ENCODE peak calls at places on chromosomes 7 and 10, in four cellular contexts. One of them, this sample, is unnamed.

GRCh38 chr10:111175786-111176185 is 99.0 kb downstream of the ADRA2A start:
- DNase-seq in GM12878: no peak
- DNase-seq in HCT116: no peak
- DNase-seq in H1: no peak
- DNase-seq in this sample: no peak

GRCh38 chr7:77745746-77746145 is 49.5 kb downstream of the RSBN1L start:
- DNase-seq in GM12878: no peak
- DNase-seq in H1: no peak
- DNase-seq in HCT116: no peak
- DNase-seq in this sample: no peak

GRCh38 chr10:18647151-18647550 is 4.2 kb downstream of the NSUN6 start:
- DNase-seq in GM12878: no peak
- DNase-seq in H1: no peak
- DNase-seq in HCT116: no peak
- DNase-seq in this sample: no peak

GRCh38 chr10:119030421-119031250 is 1.1 kb downstream of the NANOS1 start:
- DNase-seq in H1: peak; percentile 79
- DNase-seq in GM12878: peak; percentile 62
- DNase-seq in HCT116: peak; percentile 64
- DNase-seq in this sample: peak; percentile 27

GRCh38 chr7:77679608-77680007 is 16.7 kb upstream of the RSBN1L start:
- DNase-seq in GM12878: no peak
- DNase-seq in HCT116: no peak
- DNase-seq in H1: no peak
- DNase-seq in this sample: no peak

GRCh38 chr7:29109815-29110385 is 36.4 kb downstream of the CPVL start:
- DNase-seq in H1: no peak
- DNase-seq in HCT116: no peak
- DNase-seq in GM12878: no peak
- DNase-seq in this sample: no peak

GRCh38 chr7:44555350-44555749 is 14.2 kb upstream of the NPC1L1 start:
- DNase-seq in GM12878: no peak
- DNase-seq in HCT116: no peak
- DNase-seq in H1: no peak
- DNase-seq in this sample: no peak

GRCh38 chr10:87740232-87740631 is 77.8 kb downstream of the ATAD1 start:
- DNase-seq in H1: no peak
- DNase-seq in HCT116: no peak
- DNase-seq in GM12878: no peak
- DNase-seq in this sample: no peak

GRCh38 chr10:48444266-48444665 is 137.8 kb downstream of the MAPK8 start:
- DNase-seq in HCT116: peak; percentile 12
- DNase-seq in GM12878: no peak
- DNase-seq in H1: peak; percentile 48
- DNase-seq in this sample: peak; percentile 20

GRCh38 chr7:506391-506831 is 13.2 kb downstream of the PDGFA start:
- DNase-seq in HCT116: no peak
- DNase-seq in GM12878: no peak
- DNase-seq in H1: no peak
- DNase-seq in this sample: no peak

GRCh38 chr7:48839108-48839507 is 85.2 kb upstream of the CDC14C start:
- DNase-seq in GM12878: no peak
- DNase-seq in H1: no peak
- DNase-seq in HCT116: no peak
- DNase-seq in this sample: no peak

GRCh38 chr7:157404845-157405481 is 68.2 kb downstream of the DNAJB6 start:
- DNase-seq in GM12878: no peak
- DNase-seq in HCT116: no peak
- DNase-seq in H1: no peak
- DNase-seq in this sample: no peak

GRCh38 chr7:368651-369475 is 78.9 kb downstream of the FOXL3 start:
- DNase-seq in H1: no peak
- DNase-seq in HCT116: no peak
- DNase-seq in GM12878: no peak
- DNase-seq in this sample: no peak

GRCh38 chr7:114405427-114405826 is 9.2 kb upstream of the FOXP2 start:
- DNase-seq in HCT116: peak; percentile 8
- DNase-seq in H1: no peak
- DNase-seq in GM12878: no peak
- DNase-seq in this sample: no peak

GRCh38 chr7:105644937-105645336 is 63.6 kb upstream of the EFCAB10 start:
- DNase-seq in H1: no peak
- DNase-seq in HCT116: no peak
- DNase-seq in GM12878: no peak
- DNase-seq in this sample: no peak

GRCh38 chr10:11934262-11934661 is 108.3 kb downstream of the UPF2 start:
- DNase-seq in HCT116: no peak
- DNase-seq in GM12878: no peak
- DNase-seq in H1: no peak
- DNase-seq in this sample: no peak

GRCh38 chr10:127801302-127801701 is 64.3 kb downstream of the FOXI2 start:
- DNase-seq in H1: no peak
- DNase-seq in GM12878: no peak
- DNase-seq in HCT116: no peak
- DNase-seq in this sample: no peak

GRCh38 chr7:100662377-100662776 is 6.1 kb upstream of the ACTL6B start:
- DNase-seq in HCT116: no peak
- DNase-seq in H1: no peak
- DNase-seq in GM12878: no peak
- DNase-seq in this sample: no peak

GRCh38 chr7:114533151-114533550 is 118.5 kb downstream of the FOXP2 start:
- DNase-seq in HCT116: no peak
- DNase-seq in H1: no peak
- DNase-seq in GM12878: no peak
- DNase-seq in this sample: no peak

GRCh38 chr7:30804078-30804661 is 33.0 kb downstream of the MINDY4 start:
- DNase-seq in H1: no peak
- DNase-seq in GM12878: no peak
- DNase-seq in HCT116: no peak
- DNase-seq in this sample: no peak

GRCh38 chr10:97456686-97457065 is 10.7 kb downstream of the ZDHHC16 start:
- DNase-seq in HCT116: no peak
- DNase-seq in GM12878: no peak
- DNase-seq in H1: no peak
- DNase-seq in this sample: no peak

GRCh38 chr10:13001041-13001886 is at the start of gene CCDC3:
- DNase-seq in H1: peak; percentile 77
- DNase-seq in GM12878: no peak
- DNase-seq in HCT116: no peak
- DNase-seq in this sample: no peak

GRCh38 chr7:113715981-113716870 is 202.6 kb downstream of the PPP1R3A start:
- DNase-seq in H1: no peak
- DNase-seq in HCT116: no peak
- DNase-seq in GM12878: no peak
- DNase-seq in this sample: no peak

GRCh38 chr7:1611708-1612241 is 41.9 kb upstream of the PSMG3 start:
- DNase-seq in H1: no peak
- DNase-seq in GM12878: no peak
- DNase-seq in HCT116: peak; percentile 3
- DNase-seq in this sample: peak; percentile 20

GRCh38 chr10:115093776-115094361 is 704 bp downstream of the ATRNL1 start:
- DNase-seq in HCT116: no peak
- DNase-seq in H1: peak; percentile 82
- DNase-seq in GM12878: no peak
- DNase-seq in this sample: peak; percentile 3

GRCh38 chr10:79221110-79222051 is 125.9 kb upstream of the PPIF start:
- DNase-seq in H1: no peak
- DNase-seq in HCT116: no peak
- DNase-seq in GM12878: no peak
- DNase-seq in this sample: no peak

GRCh38 chr10:102208311-102209035 is 17.6 kb upstream of the ELOVL3 start:
- DNase-seq in HCT116: no peak
- DNase-seq in GM12878: no peak
- DNase-seq in H1: no peak
- DNase-seq in this sample: no peak

GRCh38 chr10:86592413-86592812 is 61.9 kb upstream of the OPN4 start:
- DNase-seq in HCT116: no peak
- DNase-seq in GM12878: no peak
- DNase-seq in H1: no peak
- DNase-seq in this sample: no peak

GRCh38 chr7:117830422-117830954 is 42.8 kb downstream of the CTTNBP2 start:
- DNase-seq in GM12878: no peak
- DNase-seq in H1: no peak
- DNase-seq in HCT116: no peak
- DNase-seq in this sample: no peak

GRCh38 chr10:28734940-28735759 is 57.8 kb downstream of the BAMBI start:
- DNase-seq in GM12878: no peak
- DNase-seq in HCT116: peak; percentile 16
- DNase-seq in H1: no peak
- DNase-seq in this sample: peak; percentile 22
- TF ChIP-seq YY1 in GM12878: no peak
- TF ChIP-seq YY1 in HCT116: no peak
- TF ChIP-seq YY1 in H1: no peak
- TF ChIP-seq YY1 in this sample: no peak

GRCh38 chr10:55397777-55398176 is 596.7 kb upstream of the PCDH15 start:
- DNase-seq in H1: no peak
- DNase-seq in HCT116: no peak
- DNase-seq in GM12878: no peak
- DNase-seq in this sample: no peak

GRCh38 chr10:55398463-55398862 is 597.4 kb upstream of the PCDH15 start:
- DNase-seq in H1: no peak
- DNase-seq in GM12878: no peak
- DNase-seq in HCT116: no peak
- DNase-seq in this sample: no peak

GRCh38 chr10:55400075-55400474 is 599.0 kb upstream of the PCDH15 start:
- DNase-seq in GM12878: no peak
- DNase-seq in H1: no peak
- DNase-seq in HCT116: no peak
- DNase-seq in this sample: no peak
- TF ChIP-seq YY1 in GM12878: no peak
- TF ChIP-seq YY1 in H1: no peak
- TF ChIP-seq YY1 in HCT116: no peak
- TF ChIP-seq YY1 in this sample: no peak

GRCh38 chr10:54554028-54554427 is 247.0 kb downstream of the PCDH15 start:
- DNase-seq in HCT116: no peak
- DNase-seq in H1: no peak
- DNase-seq in GM12878: no peak
- DNase-seq in this sample: no peak

GRCh38 chr10:54559498-54559897 is 241.5 kb downstream of the PCDH15 start:
- DNase-seq in GM12878: no peak
- DNase-seq in HCT116: no peak
- DNase-seq in H1: no peak
- DNase-seq in this sample: no peak
- TF ChIP-seq YY1 in GM12878: no peak
- TF ChIP-seq YY1 in HCT116: no peak
- TF ChIP-seq YY1 in H1: no peak
- TF ChIP-seq YY1 in this sample: no peak

DNA sequence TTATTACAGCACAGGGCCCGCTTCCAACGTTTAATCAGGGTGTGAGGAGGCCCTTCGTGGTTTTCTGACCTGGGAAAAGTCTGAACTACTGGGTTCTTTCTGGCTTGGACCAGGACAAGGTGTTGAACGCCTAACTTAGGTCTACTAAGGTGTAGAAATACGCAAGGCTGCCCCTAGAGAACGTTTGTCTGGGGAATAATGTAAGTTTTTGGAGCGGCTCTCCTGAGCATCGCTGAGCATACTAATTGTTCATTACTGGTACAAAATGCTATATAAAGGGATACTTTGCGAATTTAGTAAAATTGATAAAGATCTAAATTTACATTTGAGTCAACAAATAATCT is 32.4 kb upstream of the TOMM7 start:
- DNase-seq in GM12878: no peak
- DNase-seq in HCT116: no peak
- DNase-seq in H1: no peak
- DNase-seq in this sample: no peak
- TF ChIP-seq YY1 in GM12878: no peak
- TF ChIP-seq YY1 in HCT116: no peak
- TF ChIP-seq YY1 in H1: no peak
- TF ChIP-seq YY1 in this sample: no peak

DNA sequence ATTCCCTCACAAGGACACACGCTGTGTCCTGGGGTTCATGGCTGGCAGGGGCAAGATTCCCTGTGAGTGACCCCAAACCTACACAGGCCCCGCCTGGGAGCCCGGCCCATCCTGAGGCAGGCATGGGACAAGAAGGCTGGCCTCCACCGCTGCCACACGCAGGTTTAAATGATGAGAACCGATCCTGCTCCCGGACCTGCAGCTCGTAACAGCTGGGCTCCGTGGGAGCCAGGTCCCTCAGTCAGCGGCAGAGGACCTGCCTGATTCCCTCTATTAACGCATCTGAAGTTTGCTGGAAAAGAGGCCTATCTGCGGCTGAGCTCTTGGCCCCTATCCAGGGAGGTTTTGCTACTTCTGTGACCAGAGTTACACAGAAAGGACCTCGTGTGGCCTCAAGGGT is 112.4 kb downstream of the VIPR2 start:
- DNase-seq in GM12878: no peak
- DNase-seq in H1: peak; percentile 43
- DNase-seq in HCT116: no peak
- DNase-seq in this sample: no peak
- TF ChIP-seq YY1 in GM12878: no peak
- TF ChIP-seq YY1 in H1: no peak
- TF ChIP-seq YY1 in HCT116: no peak
- TF ChIP-seq YY1 in this sample: no peak